ENCODE peak calls at places on chromosomes 12 and 14, in seven cellular contexts. Y is K562, R is A549, I is IMR-90, D is H1, W is HepG2, Z is HCT116. O is an unnamed sample.

GRCh38 chr12:50078281-50078680 is 6.9 kb upstream of the SMARCD1 start:
- DNase-seq in Y (no peak), R (no peak), I (no peak), D (no peak), W (no peak), Z (no peak), O (no peak)

GRCh38 chr12:109910969-109911348 is 10.9 kb downstream of the TCHP start:
- DNase-seq in Y (peak), R (peak), I (peak), D (peak), W (peak), Z (peak), O (no peak)

GRCh38 chr14:70888681-70889175 is 18.5 kb upstream of the PCNX1 start:
- DNase-seq in Y (no peak), R (no peak), I (peak), D (no peak), W (no peak), Z (no peak), O (no peak)

GRCh38 chr14:103188691-103189480 is 65.6 kb downstream of the TNFAIP2 start:
- DNase-seq in Y (no peak), R (no peak), I (no peak), D (no peak), W (no peak), Z (no peak), O (no peak)

GRCh38 chr14:95295600-95296376 is 23.9 kb downstream of the CLMN start:
- DNase-seq in Y (no peak), R (no peak), I (no peak), D (no peak), W (peak), Z (no peak), O (no peak)

GRCh38 chr12:25970916-25971674 is 12.6 kb downstream of the RASSF8 start:
- DNase-seq in Y (no peak), R (no peak), I (no peak), D (no peak), W (no peak), Z (no peak), O (no peak)

GRCh38 chr14:63276016-63276415 is 42.7 kb downstream of the GPHB5 start:
- DNase-seq in Y (no peak), R (no peak), I (no peak), D (no peak), W (no peak), Z (no peak), O (no peak)

GRCh38 chr12:41919025-41919424 is 225.6 kb downstream of the GXYLT1 start:
- DNase-seq in Y (no peak), R (no peak), I (no peak), D (no peak), W (no peak), Z (no peak), O (no peak)

GRCh38 chr14:77375164-77375950 is 1.5 kb downstream of the TMED8 start:
- DNase-seq in Y (no peak), R (no peak), I (no peak), D (no peak), W (no peak), Z (no peak), O (no peak)

GRCh38 chr14:77376771-77377501 is at the start of the genes SAMD15 and TMED8:
- DNase-seq in Y (peak), R (peak), I (peak), D (peak), W (peak), Z (peak), O (peak)

GRCh38 chr14:77377502-77377844 is 294 bp downstream of the SAMD15 start:
- DNase-seq in Y (no peak), R (no peak), I (no peak), D (no peak), W (no peak), Z (no peak), O (no peak)

GRCh38 chr14:77375973-77376372 is 921 bp downstream of the TMED8 start:
- DNase-seq in Y (no peak), R (no peak), I (no peak), D (no peak), W (no peak), Z (no peak), O (no peak)

DNA sequence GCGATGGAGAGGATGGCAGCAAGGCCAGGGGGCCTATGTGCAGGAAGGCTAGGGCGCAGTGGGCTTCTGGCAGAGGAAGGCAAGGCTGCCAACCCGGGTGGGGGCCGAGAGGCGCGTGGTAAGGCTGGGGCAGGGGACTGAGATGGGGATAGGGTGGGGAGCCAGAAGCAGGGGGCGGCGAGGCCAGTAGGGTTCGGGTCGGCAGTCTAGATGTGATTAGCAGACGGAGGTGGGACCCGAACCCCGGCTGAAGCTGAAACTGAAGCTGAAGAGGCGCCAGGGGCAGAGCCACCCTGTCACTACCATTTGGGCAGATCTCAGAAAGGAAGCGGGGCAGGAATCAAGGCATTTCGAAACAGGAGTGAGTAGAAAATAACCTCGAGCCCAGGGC is 519 bp downstream of the TMED8 start:
- DNase-seq in Y (peak), R (peak), I (no peak), D (no peak), W (no peak), Z (no peak), O (no peak)
- TF ChIP-seq CEBPB in Y (no peak), R (no peak), I (no peak), D (no peak), W (no peak), Z (no peak), O (no peak)

DNA sequence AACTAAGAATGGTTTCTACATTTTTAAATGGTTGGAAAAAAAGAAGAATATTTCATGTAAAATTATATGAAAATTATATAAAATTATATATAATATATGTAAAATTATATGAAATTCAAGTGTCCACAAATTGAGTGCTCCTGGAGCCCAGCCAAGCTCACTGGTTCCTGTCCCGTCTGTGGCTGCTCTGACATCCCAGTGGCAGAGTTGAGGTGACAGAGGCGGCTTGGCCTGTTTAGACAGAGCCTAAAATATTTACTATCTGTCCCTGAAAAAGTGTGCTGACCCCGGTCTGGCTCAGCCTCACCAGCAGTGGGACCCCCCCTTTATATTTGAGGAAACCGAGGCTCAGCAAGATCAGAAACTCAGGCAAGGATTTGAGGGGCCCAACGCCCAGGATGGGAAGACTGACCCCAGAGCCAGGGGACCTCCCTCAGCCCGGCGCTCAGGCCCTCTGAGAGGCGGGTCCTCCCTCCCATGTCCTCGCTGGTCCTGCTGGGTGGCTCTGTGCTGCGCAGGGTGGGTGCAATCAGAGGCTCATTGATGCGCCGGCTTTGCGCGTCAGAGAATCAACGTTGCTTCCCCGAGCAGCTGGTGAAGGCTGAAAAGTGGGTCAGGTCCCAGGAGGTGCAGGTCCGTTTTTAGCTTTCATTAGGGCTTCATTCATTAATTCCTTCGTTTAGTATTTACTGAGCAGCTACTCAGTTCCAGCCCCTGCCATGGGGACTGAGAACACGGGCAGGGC is 21.5 kb upstream of the BEGAIN start:
- DNase-seq in Y (no peak), R (no peak), I (no peak), D (no peak), W (no peak), Z (no peak), O (no peak)
- TF ChIP-seq CEBPB in Y (no peak), R (no peak), I (no peak), D (no peak), W (no peak), Z (no peak), O (no peak)

GRCh38 chr12:117282490-117282889 is 78.9 kb downstream of the NOS1 start:
- DNase-seq in Y (no peak), R (no peak), I (no peak), D (no peak), W (no peak), Z (no peak), O (no peak)
- TF ChIP-seq CEBPB in Y (no peak), R (no peak), I (no peak), D (no peak), W (no peak), Z (no peak), O (no peak)

GRCh38 chr14:98136420-98136819 is 1135.6 kb downstream of the BCL11B start:
- DNase-seq in Y (no peak), R (no peak), I (no peak), D (no peak), W (no peak), Z (no peak), O (no peak)
- TF ChIP-seq CEBPB in Y (no peak), R (no peak), I (no peak), D (no peak), W (no peak), Z (no peak), O (no peak)

GRCh38 chr14:93086441-93087055 is 29.2 kb downstream of the ITPK1 start:
- DNase-seq in Y (no peak), R (no peak), I (no peak), D (no peak), W (no peak), Z (no peak), O (peak)

GRCh38 chr14:93085916-93086315 is 29.8 kb downstream of the ITPK1 start:
- DNase-seq in Y (no peak), R (no peak), I (no peak), D (no peak), W (no peak), Z (no peak), O (no peak)

GRCh38 chr14:93083898-93084297 is 31.8 kb downstream of the ITPK1 start:
- DNase-seq in Y (no peak), R (no peak), I (no peak), D (no peak), W (no peak), Z (no peak), O (no peak)

GRCh38 chr14:93084402-93084801 is 31.3 kb downstream of the ITPK1 start:
- DNase-seq in Y (no peak), R (no peak), I (no peak), D (no peak), W (no peak), Z (no peak), O (no peak)

DNA sequence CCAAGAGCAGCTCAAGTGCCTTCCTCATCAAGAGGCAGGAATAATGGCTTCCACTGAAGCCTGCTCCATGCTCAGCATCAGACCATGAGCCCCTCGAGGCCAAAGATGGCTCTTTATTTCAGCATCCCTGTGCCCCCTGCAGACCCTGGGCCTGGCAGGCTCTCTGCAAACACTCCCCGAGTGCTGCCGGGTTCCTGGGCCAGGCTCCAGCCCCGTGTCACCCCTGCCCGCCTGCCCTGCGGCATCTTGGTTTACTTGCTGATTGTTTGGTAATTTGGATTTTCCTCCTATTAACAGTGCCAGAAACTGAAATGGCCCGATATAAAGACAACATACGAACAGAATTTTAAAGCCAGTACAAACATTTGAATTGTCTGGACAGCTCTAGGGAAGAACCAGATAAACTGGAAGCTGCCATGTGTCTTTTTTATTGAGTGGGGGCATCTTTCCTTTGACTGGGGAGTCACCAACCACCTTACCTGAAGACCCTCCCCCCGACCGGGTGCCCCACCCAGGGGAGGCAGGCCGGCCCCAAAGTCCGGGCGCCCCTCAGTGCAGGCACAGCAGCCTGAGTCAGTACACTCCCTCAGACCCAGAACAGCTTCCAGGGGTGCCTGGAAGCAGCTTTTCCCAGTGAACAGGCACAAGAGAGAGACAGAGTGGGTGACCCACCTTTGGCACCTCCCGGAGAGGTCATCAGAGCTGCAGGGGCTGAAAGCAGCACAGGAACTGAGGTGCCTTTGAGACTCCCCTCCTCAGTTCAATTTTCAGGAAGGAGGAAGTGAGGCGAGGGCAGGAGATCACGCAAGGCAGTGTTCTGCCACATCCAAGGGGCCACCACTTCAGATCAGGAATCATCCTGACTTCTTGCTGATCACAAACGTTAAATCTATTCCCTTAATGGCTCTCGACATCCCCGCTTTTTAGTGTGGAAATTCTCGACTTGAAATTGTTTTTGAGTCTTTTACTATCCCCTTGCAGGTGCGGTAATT is 30.6 kb downstream of the ITPK1 start:
- DNase-seq in Y (no peak), R (no peak), I (no peak), D (no peak), W (no peak), Z (no peak), O (no peak)
- TF ChIP-seq CEBPB in Y (no peak), R (no peak), I (no peak), D (no peak), W (no peak), Z (no peak), O (no peak)